ENCODE peak calls at places on chromosomes 6 and 20, in nine cellular contexts. Y is glomerular endothelial cell, V is PC-9, I is SW 1271, H is amygdala, N is A549, M is hepatocyte, D is fibroblast of the aortic adventitia, C is hypothalamus. Z is an unnamed sample.

GRCh38 chr6:137819740-137820139 is 47.3 kb upstream of the TNFAIP3 start:
- DNase-seq in Y (no peak), V (no peak), I (no peak), H (no peak), N (no peak), M (no peak), D (no peak), C (no peak), Z (no peak)

GRCh38 chr6:133891814-133892443 is 3.0 kb downstream of the TCF21 start:
- DNase-seq in Y (no peak), V (peak), I (no peak), H (no peak), N (no peak), M (no peak), D (peak), C (no peak), Z (no peak)

GRCh38 chr20:7695622-7696021 is 244.6 kb downstream of the HAO1 start:
- DNase-seq in Y (no peak), V (no peak), I (no peak), H (no peak), N (no peak), M (no peak), D (peak), C (no peak), Z (no peak)

GRCh38 chr6:125299257-125299656 is 2.5 kb downstream of the HDDC2 start:
- DNase-seq in Y (no peak), V (no peak), I (no peak), H (no peak), N (no peak), M (no peak), D (no peak), C (no peak), Z (no peak)

GRCh38 chr6:42627674-42628073 is 63.8 kb downstream of the UBR2 start:
- DNase-seq in Y (no peak), V (no peak), I (no peak), H (no peak), N (no peak), M (no peak), D (peak), C (no peak), Z (no peak)

GRCh38 chr6:37583261-37583660 is 83.6 kb upstream of the CCDC167 start:
- DNase-seq in Y (no peak), V (no peak), I (no peak), H (no peak), N (no peak), M (no peak), D (no peak), C (no peak), Z (no peak)

GRCh38 chr6:130421567-130421966 is 55.8 kb downstream of the TMEM200A start:
- DNase-seq in Y (no peak), V (no peak), I (no peak), H (no peak), N (no peak), M (no peak), D (peak), C (no peak), Z (no peak)

GRCh38 chr6:11538049-11538798 is 675 bp downstream of the TMEM170B start:
- DNase-seq in Y (no peak), V (no peak), I (no peak), H (no peak), N (no peak), M (peak), D (no peak), C (no peak), Z (no peak)

GRCh38 chr6:3966426-3966825 is 112.5 kb downstream of the FAM217A start:
- DNase-seq in Y (no peak), V (no peak), I (no peak), H (no peak), N (no peak), M (no peak), D (no peak), C (no peak), Z (no peak)

GRCh38 chr20:62231292-62231691 is 7.0 kb upstream of the OSBPL2 start:
- DNase-seq in Y (no peak), V (no peak), I (no peak), H (no peak), N (no peak), M (no peak), D (no peak), C (no peak), Z (no peak)

GRCh38 chr20:49006446-49006980 is 39.6 kb upstream of the CSE1L start:
- DNase-seq in Y (no peak), V (no peak), I (no peak), H (no peak), N (no peak), M (no peak), D (no peak), C (no peak), Z (no peak)

GRCh38 chr6:25169551-25170335 is 109.4 kb upstream of the CARMIL1 start:
- DNase-seq in Y (no peak), V (no peak), I (no peak), H (no peak), N (no peak), M (no peak), D (peak), C (no peak), Z (no peak)

GRCh38 chr6:33215281-33215680 is 7.0 kb downstream of the RING1 start:
- DNase-seq in Y (no peak), V (no peak), I (no peak), H (no peak), N (no peak), M (no peak), D (no peak), C (no peak), Z (no peak)

GRCh38 chr6:141700836-141701235 is 431.9 kb upstream of the GJE1 start:
- DNase-seq in Y (no peak), V (no peak), I (no peak), H (no peak), N (no peak), M (no peak), D (peak), C (no peak), Z (no peak)

GRCh38 chr20:1371830-1372539 is 20.9 kb downstream of the FKBP1A start:
- DNase-seq in Y (no peak), V (no peak), I (no peak), H (no peak), N (no peak), M (no peak), D (no peak), C (no peak), Z (no peak)

GRCh38 chr6:5468586-5468985 is 207.3 kb downstream of the FARS2 start:
- DNase-seq in Y (no peak), V (no peak), I (no peak), H (no peak), N (no peak), M (no peak), D (no peak), C (no peak), Z (no peak)

GRCh38 chr20:561437-562231 is 18.0 kb upstream of the CSNK2A1 start:
- DNase-seq in Y (peak), V (no peak), I (peak), H (peak), N (peak), M (peak), D (peak), C (peak), Z (no peak)

GRCh38 chr20:38973546-38974120 is 11.5 kb downstream of the DHX35 start:
- DNase-seq in Y (no peak), V (no peak), I (no peak), H (no peak), N (no peak), M (no peak), D (no peak), C (no peak), Z (no peak)

GRCh38 chr20:63283397-63284082 is 9.4 kb upstream of the COL20A1 start:
- DNase-seq in Y (no peak), V (no peak), I (no peak), H (no peak), N (no peak), M (no peak), D (no peak), C (no peak), Z (no peak)

GRCh38 chr6:106439459-106439858 is 78.9 kb downstream of the CRYBG1 start:
- DNase-seq in Y (no peak), V (peak), I (no peak), H (no peak), N (no peak), M (no peak), D (no peak), C (no peak), Z (no peak)

GRCh38 chr6:112469306-112469705 is 122.2 kb downstream of the RFPL4B start:
- DNase-seq in Y (no peak), V (no peak), I (no peak), H (no peak), N (no peak), M (no peak), D (no peak), C (no peak), Z (no peak)

GRCh38 chr6:453152-453551 is 61.6 kb downstream of the IRF4 start:
- DNase-seq in Y (no peak), V (no peak), I (no peak), H (peak), N (no peak), M (no peak), D (peak), C (peak), Z (peak)

GRCh38 chr20:58981564-58982364 is 708 bp downstream of the NELFCD start:
- DNase-seq in Y (no peak), V (no peak), I (no peak), H (no peak), N (peak), M (peak), D (peak), C (no peak), Z (no peak)

GRCh38 chr6:31086788-31087440 is 25.5 kb downstream of the C6orf15 start:
- DNase-seq in Y (no peak), V (peak), I (no peak), H (no peak), N (no peak), M (no peak), D (peak), C (no peak), Z (no peak)

GRCh38 chr20:50918403-50918802 is 12.8 kb downstream of the ADNP start:
- DNase-seq in Y (no peak), V (no peak), I (no peak), H (no peak), N (no peak), M (no peak), D (peak), C (no peak), Z (no peak)

GRCh38 chr20:3775457-3775856 is 5.8 kb downstream of the SPEF1 start:
- DNase-seq in Y (no peak), V (no peak), I (no peak), H (no peak), N (no peak), M (no peak), D (no peak), C (no peak), Z (no peak)

GRCh38 chr6:107800564-107801164 is 23.4 kb downstream of the SCML4 start:
- DNase-seq in Y (no peak), V (no peak), I (no peak), H (no peak), N (no peak), M (no peak), D (peak), C (no peak), Z (no peak)

GRCh38 chr20:46129955-46130481 is 11.9 kb downstream of the CD40 start:
- DNase-seq in Y (no peak), V (no peak), I (no peak), H (no peak), N (no peak), M (no peak), D (no peak), C (no peak), Z (peak)

GRCh38 chr6:16681260-16681873 is 79.9 kb downstream of the ATXN1 start:
- DNase-seq in Y (no peak), V (peak), I (peak), H (no peak), N (peak), M (peak), D (peak), C (no peak), Z (no peak)

Z was measured in suprapubic skin.